ENCODE peak calls at places on chromosomes 6 and 20, in eight cellular contexts. J is renal cortical epithelial cell; Y is stimulated activated CD4-positive, alpha-beta T cell treated with anti-CD3 and anti-CD28 coated beads, Interleukin-1b, Interleukin-23, amount 100 ng/mL, for 48 hours; B is activated T-cell treated with anti-CD3 and anti-CD28 coated beads for 24 hours; E is uterus; C is HuH-7; R is GM10248; O is activated CD8-positive, alpha-beta memory T cell treated with anti-CD3 and anti-CD28 coated beads for 48 hours. L is an unnamed sample.

GRCh38 chr6:135052939-135053338 is 1.7 kb downstream of the HBS1L start:
- DNase-seq in E (no peak), O (no peak), B (no peak), R (no peak), C (no peak), Y (no peak), J (peak; percentile 29), L (no peak)

GRCh38 chr6:95693108-95693507 is 115.8 kb downstream of the MANEA start:
- DNase-seq in E (no peak), R (no peak), Y (no peak), C (no peak), J (peak; percentile 1), B (no peak), O (no peak), L (peak; percentile 15)

GRCh38 chr6:160333101-160333500 is 15.1 kb upstream of the SLC22A3 start:
- DNase-seq in E (no peak), R (no peak), J (no peak), B (no peak), O (no peak), Y (no peak), C (no peak), L (no peak)

GRCh38 chr20:58182521-58183140 is 45.8 kb downstream of the ANKRD60 start:
- DNase-seq in E (no peak), C (no peak), B (no peak), O (no peak), J (no peak), Y (no peak), R (no peak), L (no peak)

GRCh38 chr20:44728835-44729342 is 13.7 kb downstream of the CCN5 start:
- DNase-seq in C (no peak), Y (no peak), O (no peak), J (peak; percentile 98), E (no peak), B (no peak), R (no peak), L (peak; percentile 99)

GRCh38 chr6:127518710-127519468 is at the start of gene MTCL3:
- DNase-seq in Y (peak; percentile 55), J (peak; percentile 92), B (peak; percentile 36), R (no peak), C (no peak), O (no peak), E (no peak), L (no peak)

GRCh38 chr6:163825033-163825432 is 410.5 kb downstream of the QKI start:
- DNase-seq in E (no peak), B (no peak), O (no peak), C (no peak), Y (no peak), R (no peak), J (peak; percentile 85), L (peak; percentile 44)

GRCh38 chr6:112049996-112050395 is 3.9 kb upstream of the CCN6 start:
- DNase-seq in O (no peak), R (no peak), Y (no peak), B (no peak), J (no peak), E (no peak), C (no peak), L (no peak)

GRCh38 chr6:137025786-137026730 is 18.7 kb downstream of the IL20RA start:
- DNase-seq in Y (no peak), C (no peak), B (no peak), O (no peak), J (peak; percentile 92), E (no peak), R (no peak), L (peak; percentile 93)

GRCh38 chr6:22737331-22737730 is 168.0 kb downstream of the HDGFL1 start:
- DNase-seq in Y (no peak), C (peak; percentile 10), J (peak; percentile 58), R (no peak), E (peak; percentile 70), B (no peak), O (no peak), L (peak; percentile 56)

GRCh38 chr6:131116755-131117360 is 18.4 kb upstream of the AKAP7 start:
- DNase-seq in E (no peak), B (no peak), O (no peak), R (peak; percentile 22), Y (no peak), C (no peak), J (peak; percentile 63), L (peak; percentile 76)

GRCh38 chr6:100366419-100366818 is 98.3 kb downstream of the SIM1 start:
- DNase-seq in O (no peak), Y (no peak), J (peak; percentile 76), C (no peak), E (no peak), B (no peak), R (no peak), L (peak; percentile 54)

GRCh38 chr6:126118058-126118759 is 131.9 kb downstream of the TRMT11 start:
- DNase-seq in E (no peak), R (no peak), B (no peak), O (no peak), J (no peak), C (no peak), Y (no peak), L (no peak)

GRCh38 chr6:47934023-47934422 is 152.2 kb downstream of the OPN5 start:
- DNase-seq in C (no peak), J (no peak), R (no peak), Y (no peak), B (no peak), O (no peak), E (no peak), L (no peak)

GRCh38 chr6:10193321-10193720 is 221.6 kb downstream of the TFAP2A start:
- DNase-seq in J (no peak), E (no peak), R (no peak), O (no peak), C (no peak), B (no peak), Y (no peak), L (peak; percentile 69)

GRCh38 chr6:125066140-125066539 is 87.4 kb upstream of the TPD52L1 start:
- DNase-seq in B (no peak), E (no peak), Y (no peak), R (no peak), J (peak; percentile 7), C (no peak), O (no peak), L (no peak)

GRCh38 chr6:139877828-139878405 is 503.5 kb upstream of the CITED2 start:
- DNase-seq in E (no peak), B (no peak), C (no peak), Y (no peak), O (no peak), J (no peak), R (no peak), L (no peak)

GRCh38 chr6:94300424-94301144 is 881.2 kb upstream of the EPHA7 start:
- DNase-seq in E (no peak), C (no peak), R (no peak), J (no peak), O (no peak), Y (no peak), B (no peak), L (no peak)

GRCh38 chr6:73666393-73666792 is 12.6 kb upstream of the SLC17A5 start:
- DNase-seq in B (no peak), J (no peak), O (no peak), E (no peak), R (no peak), C (no peak), Y (no peak), L (no peak)

GRCh38 chr6:72032056-72032455 is 145.7 kb downstream of the RIMS1 start:
- DNase-seq in E (no peak), C (no peak), R (no peak), B (no peak), O (no peak), J (peak; percentile 91), Y (no peak), L (peak; percentile 3)

GRCh38 chr20:58229198-58229802 is 847 bp upstream of the ANKRD60 start:
- DNase-seq in J (no peak), R (no peak), Y (no peak), B (no peak), C (no peak), O (no peak), E (no peak), L (no peak)

GRCh38 chr6:158468666-158469065 is 91.2 kb upstream of the TMEM181 start:
- DNase-seq in B (no peak), Y (no peak), C (no peak), R (no peak), O (no peak), E (no peak), J (no peak), L (peak; percentile 12)

GRCh38 chr6:109644131-109644530 is 46.9 kb downstream of the AK9 start:
- DNase-seq in O (no peak), Y (no peak), J (peak; percentile 6), E (no peak), R (no peak), B (no peak), C (no peak), L (peak; percentile 19)

GRCh38 chr20:41580384-41580783 is 37.8 kb downstream of the CHD6 start:
- DNase-seq in Y (no peak), R (no peak), J (no peak), O (no peak), C (no peak), E (no peak), B (no peak), L (no peak)

GRCh38 chr6:142811923-142812322 is 133.1 kb downstream of the HIVEP2 start:
- DNase-seq in E (no peak), O (no peak), Y (no peak), R (no peak), J (no peak), C (no peak), B (no peak), L (no peak)

GRCh38 chr20:37479275-37479674 is 41.8 kb upstream of the NNAT start:
- DNase-seq in B (no peak), O (no peak), C (no peak), Y (no peak), R (no peak), E (no peak), J (no peak), L (no peak)